ENCODE peak calls at places on chromosomes 3 and 15, in four cellular contexts. W is EL, B is RWPE1, L is dorsolateral prefrontal cortex. J is an unnamed sample.

GRCh38 chr3:12984023-12984823 is 89.0 kb downstream of the IQSEC1 start:
- DNase-seq in B (peak; percentile 32), L (peak; percentile 67), W (peak; percentile 63), J (peak; percentile 39)

GRCh38 chr3:65928110-65928509 is 110.6 kb downstream of the MAGI1 start:
- DNase-seq in B (no peak), L (no peak), W (no peak), J (no peak)

GRCh38 chr3:156543043-156543555 is 11.8 kb downstream of the SSR3 start:
- DNase-seq in W (no peak), L (no peak), B (no peak), J (no peak)

GRCh38 chr3:58180940-58181587 is 29.7 kb downstream of the DNASE1L3 start:
- DNase-seq in L (no peak), W (no peak), B (peak; percentile 41), J (peak; percentile 64)

GRCh38 chr3:134900482-134900881 is 105.4 kb downstream of the EPHB1 start:
- DNase-seq in L (no peak), B (no peak), W (no peak), J (no peak)

GRCh38 chr15:83446904-83447708 is at the start of gene SH3GL3:
- DNase-seq in B (peak; percentile 77), L (peak; percentile 95), W (peak; percentile 71), J (peak; percentile 79)

GRCh38 chr15:27165590-27165989 is 194.6 kb downstream of the GABRG3 start:
- DNase-seq in B (no peak), W (no peak), L (no peak), J (no peak)

GRCh38 chr3:117893638-117894037 is 1141.0 kb downstream of the IGSF11 start:
- DNase-seq in L (no peak), B (peak; percentile 4), W (peak; percentile 27), J (no peak)

GRCh38 chr3:170330366-170330765 is 27.1 kb upstream of the SKIL start:
- DNase-seq in B (peak; percentile 75), W (peak; percentile 41), L (no peak), J (peak; percentile 45)

GRCh38 chr15:93250905-93251304 is 161.9 kb upstream of the RGMA start:
- DNase-seq in L (no peak), B (no peak), W (no peak), J (no peak)

GRCh38 chr15:83837946-83838571 is 184.1 kb downstream of the ADAMTSL3 start:
- DNase-seq in B (peak; percentile 26), L (peak; percentile 50), W (peak; percentile 2), J (peak; percentile 26)

GRCh38 chr3:69082805-69083204 is 1.9 kb upstream of the ARL6IP5 start:
- DNase-seq in L (no peak), B (peak; percentile 8), W (peak; percentile 80), J (peak; percentile 82)

GRCh38 chr15:61314443-61314842 is 85.3 kb upstream of the RORA start:
- DNase-seq in B (no peak), L (no peak), W (no peak), J (no peak)

GRCh38 chr15:74604983-74605809 is 10.4 kb upstream of the CLK3 start:
- DNase-seq in L (no peak), W (no peak), B (no peak), J (no peak)

GRCh38 chr3:188286087-188286513 is 132.1 kb downstream of the LPP start:
- DNase-seq in L (no peak), W (peak; percentile 99), B (peak; percentile 79), J (peak; percentile 99)

GRCh38 chr3:71582612-71583568 is 638 bp downstream of the FOXP1 start:
- DNase-seq in W (peak; percentile 59), B (no peak), L (peak; percentile 66), J (peak; percentile 51)

GRCh38 chr3:99881121-99881524 is 63.5 kb downstream of the CMSS1 start:
- DNase-seq in W (no peak), B (no peak), L (no peak), J (no peak)

J was measured in mammary epithelial cell.